ENCODE peak calls at places on chromosomes 13 and 19, in six cellular contexts. X, S, V, Q, L and I are unnamed samples.

GRCh38 chr19:49223472-49223871 is 65.9 kb downstream of the TRPM4 start:
- DNase-seq in X (no peak), S (no peak), V (no peak), Q (no peak), L (no peak), I (no peak)

GRCh38 chr13:97978661-97979450 is 25.4 kb downstream of the IPO5 start:
- DNase-seq in X (no peak), S (no peak), V (no peak), Q (no peak), L (peak; percentile 22), I (no peak)

GRCh38 chr19:30668521-30669155 is 296.5 kb downstream of the ZNF536 start:
- DNase-seq in X (no peak), S (no peak), V (no peak), Q (no peak), L (no peak), I (no peak)

GRCh38 chr19:48403606-48404005 is 10.1 kb downstream of the GRIN2D start:
- DNase-seq in X (peak; percentile 35), S (no peak), V (peak; percentile 71), Q (no peak), L (peak; percentile 70), I (peak; percentile 35)

GRCh38 chr13:109803822-109804221 is 17.4 kb upstream of the IRS2 start:
- DNase-seq in X (peak; percentile 75), S (no peak), V (no peak), Q (no peak), L (no peak), I (no peak)

GRCh38 chr19:35756373-35757230 is at the start of gene HSPB6:
- DNase-seq in X (no peak), S (no peak), V (no peak), Q (no peak), L (peak; percentile 81), I (no peak)

GRCh38 chr19:44356383-44357111 is at the start of gene ZNF112:
- DNase-seq in X (peak; percentile 87), S (no peak), V (peak; percentile 4), Q (peak; percentile 81), L (peak; percentile 95), I (no peak)

GRCh38 chr13:97322740-97323342 is 100.7 kb downstream of the MBNL2 start:
- DNase-seq in X (no peak), S (no peak), V (no peak), Q (no peak), L (no peak), I (no peak)

GRCh38 chr19:291561-292280 is 518 bp upstream of the PLPP2 start:
- DNase-seq in X (peak; percentile 28), S (no peak), V (no peak), Q (no peak), L (peak; percentile 19), I (no peak)

GRCh38 chr19:10936661-10937084 is 8.1 kb downstream of the TIMM29 start:
- DNase-seq in X (peak; percentile 45), S (peak; percentile 61), V (peak; percentile 69), Q (no peak), L (peak; percentile 88), I (peak; percentile 69)

GRCh38 chr19:4539697-4540581 is at the start of gene LRG1:
- DNase-seq in X (peak; percentile 83), S (no peak), V (peak; percentile 53), Q (no peak), L (no peak), I (no peak)

GRCh38 chr19:13132471-13133166 is 14.6 kb downstream of the NACC1 start:
- DNase-seq in X (peak; percentile 54), S (peak; percentile 20), V (peak; percentile 73), Q (no peak), L (peak; percentile 52), I (no peak)

GRCh38 chr13:63025741-63026140 is 1610.1 kb upstream of the PCDH20 start:
- DNase-seq in X (no peak), S (no peak), V (no peak), Q (no peak), L (no peak), I (no peak)

GRCh38 chr13:43391021-43391420 is 367.6 kb downstream of the DNAJC15 start:
- DNase-seq in X (no peak), S (no peak), V (no peak), Q (no peak), L (no peak), I (no peak)

GRCh38 chr19:31706131-31706530 is 356.9 kb upstream of the TSHZ3 start:
- DNase-seq in X (no peak), S (no peak), V (no peak), Q (no peak), L (no peak), I (no peak)

GRCh38 chr13:43124495-43124894 is 101.1 kb downstream of the DNAJC15 start:
- DNase-seq in X (no peak), S (no peak), V (no peak), Q (no peak), L (no peak), I (no peak)

GRCh38 chr19:50362656-50363424 is 2.6 kb downstream of the NAPSA start:
- DNase-seq in X (no peak), S (no peak), V (peak; percentile 21), Q (no peak), L (no peak), I (no peak)

GRCh38 chr19:8721334-8721733 is at the start of gene OR2Z1:
- DNase-seq in X (no peak), S (no peak), V (no peak), Q (no peak), L (no peak), I (no peak)